ENCODE peak calls at places on chromosomes 13 and 19, in five cellular contexts. L is SK-N-SH, K is prostate gland, M is transverse colon, R is H1. Q is an unnamed sample.

GRCh38 chr19:13958043-13958442 is 5.7 kb downstream of the DCAF15 start:
- DNase-seq in L (no peak), K (no peak), M (no peak), R (no peak), Q (no peak)

GRCh38 chr13:51266642-51267041 is 44.4 kb downstream of the FAM124A start:
- DNase-seq in L (no peak), K (no peak), M (no peak), R (no peak), Q (no peak)

GRCh38 chr13:47545206-47545605 is 455.9 kb downstream of the SUCLA2 start:
- DNase-seq in L (no peak), K (no peak), M (no peak), R (no peak), Q (no peak)

GRCh38 chr19:39138221-39139211 is 12.9 kb downstream of the PAK4 start:
- DNase-seq in L (peak), K (no peak), M (no peak), R (no peak), Q (no peak)

GRCh38 chr19:19140476-19140875 is 2.2 kb upstream of the TMEM161A start:
- DNase-seq in L (no peak), K (no peak), M (no peak), R (no peak), Q (no peak)

GRCh38 chr13:27259831-27260230 is 8.5 kb downstream of the RPL21 start:
- DNase-seq in L (no peak), K (no peak), M (no peak), R (no peak), Q (no peak)

GRCh38 chr19:18388328-18389094 is 2.6 kb downstream of the GDF15 start:
- DNase-seq in L (peak), K (peak), M (peak), R (no peak), Q (peak)

GRCh38 chr13:31638577-31638976 is 100.7 kb upstream of the RXFP2 start:
- DNase-seq in L (no peak), K (no peak), M (no peak), R (no peak), Q (no peak)

GRCh38 chr13:67574320-67575233 is 344.4 kb upstream of the PCDH9 start:
- DNase-seq in L (no peak), K (no peak), M (no peak), R (no peak), Q (no peak)

GRCh38 chr13:30972888-30973377 is 40.5 kb downstream of the TEX26 start:
- DNase-seq in L (no peak), K (peak), M (no peak), R (no peak), Q (no peak)

GRCh38 chr13:46134961-46135522 is 30.2 kb upstream of the CPB2 start:
- DNase-seq in L (no peak), K (peak), M (no peak), R (no peak), Q (no peak)

GRCh38 chr19:5718579-5719273 is 1.2 kb downstream of the LONP1 start:
- DNase-seq in L (no peak), K (no peak), M (no peak), R (no peak), Q (peak)

GRCh38 chr13:86000546-86000945 is 201.3 kb upstream of the SLITRK6 start:
- DNase-seq in L (no peak), K (no peak), M (no peak), R (no peak), Q (no peak)

GRCh38 chr19:2294377-2295335 is 12.7 kb upstream of the PEAK3 start:
- DNase-seq in L (peak), K (no peak), M (no peak), R (no peak), Q (no peak)

GRCh38 chr13:85528578-85529215 is 270.5 kb downstream of the SLITRK6 start:
- DNase-seq in L (no peak), K (no peak), M (no peak), R (no peak), Q (no peak)

GRCh38 chr13:27644302-27644701 is 22.6 kb downstream of the POLR1D start:
- DNase-seq in L (no peak), K (peak), M (no peak), R (no peak), Q (no peak)

GRCh38 chr19:48401277-48401676 is 7.8 kb downstream of the GRIN2D start:
- DNase-seq in L (no peak), K (no peak), M (no peak), R (no peak), Q (no peak)

GRCh38 chr19:35468637-35469036 is 20.6 kb downstream of the FFAR2 start:
- DNase-seq in L (peak), K (peak), M (peak), R (no peak), Q (peak)

GRCh38 chr19:1239796-1240737 is 1.5 kb upstream of the ATP5F1D start:
- DNase-seq in L (peak), K (peak), M (peak), R (no peak), Q (peak)

GRCh38 chr19:16369664-16370576 is 45.3 kb downstream of the KLF2 start:
- DNase-seq in L (no peak), K (no peak), M (no peak), R (no peak), Q (no peak)

GRCh38 chr13:76799696-76800095 is 86.5 kb downstream of the KCTD12 start:
- DNase-seq in L (no peak), K (no peak), M (no peak), R (no peak), Q (no peak)

GRCh38 chr19:3547301-3547731 is 8.3 kb downstream of the TEKTIP1 start:
- DNase-seq in L (peak), K (no peak), M (no peak), R (no peak), Q (no peak)

GRCh38 chr13:43865892-43866291 is 13.6 kb downstream of the CCDC122 start:
- DNase-seq in L (no peak), K (no peak), M (no peak), R (no peak), Q (no peak)

GRCh38 chr19:1752757-1753728 is at the start of gene ONECUT3:
- DNase-seq in L (no peak), K (no peak), M (no peak), R (no peak), Q (no peak)

GRCh38 chr13:79771493-79771892 is 290.5 kb downstream of the NDFIP2 start:
- DNase-seq in L (no peak), K (no peak), M (no peak), R (no peak), Q (no peak)

GRCh38 chr13:45196622-45197021 is 4.2 kb downstream of the KCTD4 start:
- DNase-seq in L (no peak), K (no peak), M (no peak), R (no peak), Q (no peak)

GRCh38 chr19:49853852-49854849 is 3.2 kb downstream of the PTOV1 start:
- DNase-seq in L (no peak), K (no peak), M (no peak), R (no peak), Q (no peak)
- TF ChIP-seq POLR2AphosphoS5 in L (no peak), K (no peak), M (no peak), R (peak), Q (no peak)

DNA sequence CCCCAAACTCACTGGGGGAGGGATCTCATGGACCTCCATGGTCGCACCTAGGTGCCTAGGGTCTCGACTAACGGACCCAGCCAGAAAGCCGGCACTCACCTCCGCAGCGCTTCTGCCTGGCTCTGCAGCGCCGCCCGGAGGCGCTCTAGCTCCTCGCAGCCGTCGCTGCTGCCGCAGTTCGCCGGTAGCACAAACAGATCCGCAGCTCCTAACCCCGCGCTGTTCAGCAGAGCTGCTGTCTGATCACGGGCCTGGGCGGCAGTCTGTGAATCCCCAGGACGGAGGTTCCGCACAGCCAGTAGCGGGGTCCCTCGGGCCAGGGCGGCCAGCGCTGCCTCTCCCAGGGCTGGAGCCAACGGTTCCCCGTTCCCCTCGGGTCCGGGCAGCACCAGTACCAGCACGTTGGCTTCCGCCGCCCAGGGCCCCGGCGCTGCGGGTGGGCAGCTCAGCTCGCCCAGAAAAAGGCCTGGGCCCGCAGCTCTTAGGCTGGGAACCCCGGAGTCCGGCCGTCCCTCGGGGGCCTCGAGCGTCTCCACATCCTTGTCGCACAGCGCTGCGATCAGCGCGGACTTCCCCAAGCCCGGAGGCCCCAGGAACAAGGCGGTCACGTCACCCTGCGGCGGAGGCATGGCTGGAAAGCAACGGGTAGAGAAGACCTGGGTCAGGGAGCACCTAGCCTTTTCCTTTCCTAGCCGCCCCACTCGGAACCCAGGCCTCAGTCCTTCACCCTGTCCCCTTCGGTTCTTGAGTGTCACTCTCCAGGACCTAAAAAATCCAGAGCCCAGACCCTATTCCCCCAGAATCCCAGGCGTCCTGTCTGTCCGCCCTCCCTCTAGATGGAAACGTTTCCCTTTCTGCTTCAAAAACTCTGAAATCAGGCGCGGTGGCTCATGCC is 977 bp downstream of the IRGQ start:
- DNase-seq in L (peak), K (peak), M (peak), R (no peak), Q (peak)
- TF ChIP-seq POLR2AphosphoS5 in L (no peak), K (peak), M (no peak), R (no peak), Q (peak)

DNA sequence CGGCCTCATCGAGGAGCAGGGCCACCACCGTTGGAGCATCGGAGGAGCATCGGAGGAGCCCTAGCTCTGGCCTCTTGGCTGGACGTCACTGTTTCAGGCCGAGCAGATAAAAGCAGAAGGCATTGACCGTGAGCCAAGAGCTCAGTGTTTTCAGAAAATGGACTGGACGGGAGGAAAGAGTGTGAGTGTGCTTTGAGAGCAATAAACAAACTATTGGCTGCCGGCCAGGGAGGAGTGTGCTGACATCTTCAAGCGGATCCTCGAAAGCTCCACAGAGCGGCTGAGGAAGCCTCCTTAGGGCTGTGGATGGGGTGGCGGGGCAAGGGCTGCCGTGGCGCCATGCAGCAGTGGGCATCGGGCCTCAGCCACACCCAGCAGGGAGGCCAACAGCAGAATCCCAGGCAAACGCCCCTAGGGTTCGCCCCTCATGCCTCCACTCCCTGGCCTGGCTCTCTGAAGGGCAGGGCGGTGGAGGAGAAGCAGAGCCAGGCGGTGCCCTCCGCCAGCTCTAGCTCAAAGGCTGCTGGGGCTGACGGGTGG is 41.8 kb downstream of the IRS2 start:
- DNase-seq in L (peak), K (peak), M (peak), R (no peak), Q (no peak)
- TF ChIP-seq POLR2AphosphoS5 in L (no peak), K (peak), M (peak), R (no peak), Q (no peak)

DNA sequence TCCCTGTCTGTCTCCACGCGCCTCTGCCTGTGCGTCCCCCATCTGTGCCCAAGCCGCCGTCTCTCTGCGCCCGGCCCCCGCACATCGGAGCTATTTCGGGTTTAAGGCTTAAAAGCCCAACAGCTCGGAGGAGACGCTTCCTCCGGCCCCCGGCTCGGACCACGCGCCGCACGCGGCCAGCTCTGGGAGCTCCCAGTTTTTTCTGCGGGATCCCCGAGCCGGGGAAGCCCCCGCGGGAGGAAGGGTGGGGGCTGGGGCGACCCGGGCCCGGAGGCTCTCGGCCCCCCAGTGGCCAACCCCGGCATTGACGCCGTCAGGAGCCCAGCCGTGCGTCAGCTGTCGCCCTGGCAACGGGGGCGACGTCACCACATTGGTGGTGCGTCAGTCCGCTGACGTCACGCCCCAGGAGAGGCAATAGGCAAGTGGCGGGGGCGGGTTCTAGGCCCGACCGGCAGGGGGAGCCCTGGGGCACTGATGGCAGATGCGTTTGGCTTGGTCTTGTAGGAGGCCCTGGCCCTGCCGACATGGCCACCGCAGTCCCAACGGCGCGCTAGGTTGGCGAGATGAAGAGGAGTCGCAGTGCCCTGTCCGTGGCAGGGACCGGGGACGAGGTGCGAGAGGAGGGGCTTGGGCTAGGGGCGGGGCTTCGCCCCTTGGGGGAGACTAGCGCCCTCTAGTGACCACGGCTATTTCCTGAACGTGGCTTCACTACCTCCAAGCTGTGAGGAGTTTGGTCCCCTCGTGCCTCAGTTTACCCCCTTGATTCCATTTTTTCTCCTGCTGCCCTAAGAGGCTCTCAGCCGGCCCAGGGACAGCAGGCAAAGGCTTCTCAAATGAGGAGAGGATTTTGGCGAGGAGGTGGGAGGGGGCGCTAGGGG is 3.7 kb upstream of the PDE4A start:
- DNase-seq in L (peak), K (peak), M (peak), R (peak), Q (peak)
- TF ChIP-seq POLR2AphosphoS5 in L (no peak), K (peak), M (no peak), R (no peak), Q (no peak)

DNA sequence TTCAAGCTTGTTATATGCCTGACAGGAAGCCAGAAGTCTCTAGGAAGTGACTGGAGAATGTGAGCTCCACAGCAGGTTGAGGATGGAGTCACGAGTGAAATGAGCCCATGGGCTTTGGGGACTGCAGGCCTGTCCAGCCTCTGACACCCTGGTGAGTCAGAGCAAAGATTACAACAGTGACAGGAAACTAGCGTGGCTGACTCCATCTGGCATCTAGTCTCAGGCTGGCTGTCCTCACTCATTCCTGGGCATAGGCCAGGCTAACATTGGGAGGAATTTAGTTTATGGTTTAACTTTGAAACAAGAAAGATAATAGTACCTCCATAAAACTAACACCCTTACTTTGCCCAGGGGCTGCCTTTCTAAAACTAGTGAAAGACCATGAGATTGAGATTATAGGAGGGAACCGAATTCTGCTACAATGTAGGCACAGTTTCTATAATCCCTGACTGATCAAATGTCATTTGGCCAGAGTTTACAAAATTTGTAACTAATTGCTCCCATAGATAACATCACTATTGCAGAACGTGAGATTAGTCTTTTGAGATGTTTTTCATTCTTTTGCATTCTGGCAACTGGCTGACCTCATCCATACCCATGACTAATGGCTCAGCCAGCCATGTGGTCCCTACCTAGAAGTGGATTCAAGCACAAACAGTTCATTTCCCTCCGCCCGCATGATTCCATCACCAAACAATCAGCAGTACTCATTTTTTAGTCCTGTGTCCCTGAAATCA is 28.4 kb downstream of the PSG1 start:
- DNase-seq in L (no peak), K (no peak), M (peak), R (no peak), Q (no peak)
- TF ChIP-seq POLR2AphosphoS5 in L (peak), K (no peak), M (no peak), R (no peak), Q (no peak)

DNA sequence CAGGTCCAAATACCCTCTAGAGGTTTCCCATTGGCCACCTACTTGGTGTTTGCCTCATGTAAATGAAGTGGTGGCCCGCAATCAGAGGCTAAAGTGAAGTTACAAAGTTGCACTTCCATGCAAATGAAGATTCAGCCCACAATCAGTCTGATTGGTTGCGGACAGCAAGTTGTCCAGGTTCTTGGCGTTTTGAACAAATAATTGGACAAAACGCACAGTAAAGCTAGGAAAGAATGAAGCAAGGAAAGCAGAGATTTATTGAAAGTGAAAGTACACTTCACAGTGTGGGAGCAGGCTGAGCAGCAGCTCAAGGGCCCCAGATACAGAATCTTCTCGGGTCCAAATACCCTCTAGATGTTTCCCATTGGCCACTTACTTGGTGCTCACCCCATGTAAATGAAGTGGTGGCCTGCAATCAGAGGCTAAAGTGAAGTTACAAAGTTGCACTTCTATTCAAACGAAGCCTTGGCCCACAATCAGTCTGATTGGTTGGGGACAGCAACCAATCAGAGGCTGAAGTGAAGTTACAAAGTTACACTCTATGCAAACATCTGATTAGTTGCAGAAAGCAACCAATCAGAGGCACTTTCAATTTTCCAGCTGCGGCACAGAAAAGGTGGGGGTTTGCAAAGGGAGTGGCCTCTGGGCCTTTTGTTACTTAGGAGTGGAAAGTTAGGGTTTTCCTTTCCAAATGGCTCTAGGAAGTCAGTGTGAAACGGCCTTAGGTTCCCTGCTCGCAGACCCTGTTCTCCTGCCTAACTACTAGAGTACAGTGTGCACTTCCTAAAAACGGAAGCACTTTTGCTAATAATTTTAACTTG is 4.7 kb upstream of the TM9SF2 start:
- DNase-seq in L (no peak), K (peak), M (peak), R (no peak), Q (no peak)
- TF ChIP-seq POLR2AphosphoS5 in L (peak), K (peak), M (no peak), R (no peak), Q (no peak)

GRCh38 chr13:111181977-111182376 is 66.9 kb downstream of the ARHGEF7 start:
- DNase-seq in L (no peak), K (no peak), M (no peak), R (no peak), Q (no peak)

GRCh38 chr13:111183959-111184684 is 69.0 kb downstream of the ARHGEF7 start:
- DNase-seq in L (no peak), K (no peak), M (no peak), R (no peak), Q (no peak)

GRCh38 chr13:111183087-111183645 is 68.1 kb downstream of the ARHGEF7 start:
- DNase-seq in L (no peak), K (no peak), M (no peak), R (no peak), Q (no peak)

GRCh38 chr13:111186305-111186930 is 71.3 kb downstream of the ARHGEF7 start:
- DNase-seq in L (no peak), K (no peak), M (no peak), R (no peak), Q (no peak)

GRCh38 chr13:111184685-111185401 is 69.7 kb downstream of the ARHGEF7 start:
- DNase-seq in L (no peak), K (no peak), M (peak), R (no peak), Q (peak)
- TF ChIP-seq POLR2AphosphoS5 in L (no peak), K (no peak), M (no peak), R (no peak), Q (peak)

GRCh38 chr19:46408611-46409039 is 4.7 kb downstream of the CCDC8 start:
- DNase-seq in L (no peak), K (peak), M (peak), R (no peak), Q (no peak)
- TF ChIP-seq POLR2AphosphoS5 in L (no peak), K (peak), M (no peak), R (no peak), Q (no peak)

GRCh38 chr13:96728463-96728862 is 265.8 kb downstream of the OXGR1 start:
- DNase-seq in L (no peak), K (no peak), M (no peak), R (no peak), Q (no peak)
- TF ChIP-seq POLR2AphosphoS5 in L (no peak), K (no peak), M (no peak), R (no peak), Q (no peak)